ENCODE peak calls at places on chromosomes 13 and 19, in ten cellular contexts. D is retinal pigment epithelial cell; A is choroid plexus epithelial cell; V is SW480; E is nephron progenitor cell; U is activated T-cell treated with anti-CD3 and anti-CD28 coated beads for 1 hour; L is stomach; Z is T-helper 17 cell; G is stimulated activated CD8-positive, alpha-beta memory T cell treated with anti-CD3 and anti-CD28 coated beads, Interleukin-12 subunit alpha, Interleukin-12 subunit beta, amount 100 ng/mL, for 1 hour; P is RWPE1. K is an unnamed sample.

GRCh38 chr19:34490141-34490766 is 8.7 kb downstream of the WTIP start:
- DNase-seq in U (no peak), Z (no peak), A (no peak), L (no peak), E (no peak), D (no peak), V (no peak), G (no peak), P (no peak), K (no peak)

GRCh38 chr13:34867590-34867989 is 74.5 kb upstream of the NBEA start:
- DNase-seq in E (no peak), U (no peak), A (peak; percentile 68), L (no peak), V (no peak), D (peak; percentile 62), Z (no peak), P (no peak), G (no peak), K (no peak)

GRCh38 chr19:43776285-43776684 is 4.5 kb downstream of the KCNN4 start:
- DNase-seq in G (no peak), Z (no peak), V (no peak), U (no peak), L (no peak), P (no peak), E (no peak), A (no peak), D (no peak), K (no peak)

GRCh38 chr13:48570225-48570828 is 37.4 kb upstream of the RCBTB2 start:
- DNase-seq in U (no peak), Z (no peak), E (no peak), G (no peak), V (no peak), L (no peak), D (no peak), A (no peak), P (no peak), K (no peak)

GRCh38 chr13:109509154-109509905 is 277.1 kb downstream of the IRS2 start:
- DNase-seq in L (no peak), D (no peak), U (no peak), E (no peak), P (peak; percentile 30), Z (no peak), G (no peak), A (peak; percentile 80), V (no peak), K (no peak)

GRCh38 chr13:26965058-26965380 is 204.4 kb upstream of the GPR12 start:
- DNase-seq in L (no peak), P (no peak), G (no peak), D (no peak), E (no peak), U (no peak), V (no peak), Z (no peak), A (no peak), K (no peak)

GRCh38 chr19:11088508-11089253 is 582 bp upstream of the LDLR start:
- DNase-seq in Z (no peak), U (no peak), E (no peak), A (peak; percentile 41), V (no peak), L (no peak), D (no peak), G (no peak), P (no peak), K (no peak)

GRCh38 chr19:14676762-14677161 is 2.1 kb upstream of the ADGRE3 start:
- DNase-seq in U (no peak), D (no peak), A (no peak), G (no peak), Z (no peak), V (no peak), L (no peak), P (no peak), E (no peak), K (no peak)

GRCh38 chr13:80166352-80166751 is 174.6 kb downstream of the SPRY2 start:
- DNase-seq in P (no peak), Z (no peak), L (no peak), U (no peak), A (peak; percentile 26), D (no peak), V (no peak), E (no peak), G (no peak), K (no peak)

GRCh38 chr13:87122551-87122950 is 548.6 kb upstream of the SLITRK5 start:
- DNase-seq in V (no peak), Z (no peak), E (no peak), U (no peak), L (no peak), P (no peak), A (peak; percentile 64), D (no peak), G (no peak), K (no peak)

GRCh38 chr19:7670150-7670784 is 1.4 kb downstream of the RETN start:
- DNase-seq in E (peak; percentile 58), V (no peak), A (no peak), P (no peak), G (no peak), U (no peak), D (no peak), L (no peak), Z (no peak), K (no peak)

GRCh38 chr19:16571283-16571682 is 932 bp downstream of the SLC35E1 start:
- DNase-seq in A (peak; percentile 63), D (no peak), U (no peak), L (no peak), Z (no peak), E (no peak), V (no peak), P (peak; percentile 41), G (no peak), K (no peak)

GRCh38 chr13:42041684-42042035 is 6.8 kb upstream of the DGKH start:
- DNase-seq in D (peak; percentile 24), G (no peak), A (peak; percentile 76), V (peak; percentile 79), Z (no peak), P (peak; percentile 64), U (no peak), L (peak; percentile 50), E (peak; percentile 50), K (peak; percentile 55)

GRCh38 chr19:18171605-18172327 is 1.8 kb upstream of the IFI30 start:
- DNase-seq in G (no peak), Z (no peak), V (no peak), L (no peak), D (no peak), U (no peak), E (no peak), A (no peak), P (no peak), K (no peak)

GRCh38 chr13:107864543-107865460 is 350.5 kb downstream of the LIG4 start:
- DNase-seq in G (no peak), E (peak; percentile 72), U (no peak), L (no peak), Z (no peak), P (no peak), D (no peak), A (peak; percentile 84), V (peak; percentile 14), K (peak; percentile 76)

GRCh38 chr19:5354403-5354802 is 13.8 kb upstream of the PTPRS start:
- DNase-seq in U (no peak), E (peak; percentile 35), V (no peak), P (no peak), A (no peak), G (no peak), Z (no peak), D (no peak), L (no peak), K (no peak)

K was measured in NCI-H1092 treated with DMSO at 0.1 percent for 48 hours.